ENCODE peak calls at places on chromosome 6, in nine cellular contexts. D, J, Z, K, T, V, Y, E and F are unnamed samples.

GRCh38 chr6:25166955-25167753 is 112.0 kb upstream of the CARMIL1 start:
- DNase-seq in V (no peak), K (no peak), D (no peak), Z (no peak), J (no peak), T (no peak), Y (no peak), E (no peak), F (no peak)

GRCh38 chr6:169250660-169251059 is 3.0 kb downstream of the THBS2 start:
- DNase-seq in V (no peak), Z (no peak), J (peak), K (peak), D (no peak), Y (no peak), E (no peak), T (peak), F (no peak)

GRCh38 chr6:110950443-110950842 is 8.1 kb upstream of the GTF3C6 start:
- DNase-seq in E (no peak), T (no peak), D (no peak), V (no peak), Y (no peak), K (no peak), J (no peak), Z (no peak), F (no peak)

GRCh38 chr6:162239330-162239729 is 488.2 kb downstream of the PRKN start:
- DNase-seq in T (no peak), J (no peak), Z (no peak), V (no peak), K (no peak), E (no peak), Y (no peak), D (no peak), F (no peak)

GRCh38 chr6:108559884-108560462 is 744 bp upstream of the FOXO3 start:
- DNase-seq in T (peak), E (peak), Z (no peak), V (peak), D (peak), Y (no peak), K (peak), J (peak), F (no peak)

GRCh38 chr6:2037230-2037926 is 208.0 kb downstream of the GMDS start:
- DNase-seq in K (no peak), Y (no peak), T (no peak), D (no peak), E (no peak), V (no peak), J (peak), Z (no peak), F (no peak)

GRCh38 chr6:38182426-38182825 is 362.9 kb downstream of the ZFAND3 start:
- DNase-seq in K (no peak), T (no peak), J (no peak), Y (no peak), V (no peak), E (no peak), D (no peak), Z (no peak), F (no peak)

GRCh38 chr6:11632231-11632630 is 94.7 kb downstream of the TMEM170B start:
- DNase-seq in K (peak), Z (no peak), E (no peak), V (no peak), Y (no peak), D (no peak), J (peak), T (no peak), F (no peak)

GRCh38 chr6:145895802-145896201 is 68.4 kb downstream of the SHPRH start:
- DNase-seq in D (no peak), T (no peak), E (no peak), K (peak), Y (no peak), Z (no peak), V (no peak), J (no peak), F (no peak)